ENCODE peak calls at places on chromosomes 1 and 21, in seven cellular contexts. K, E, I, Z, O, D and H are unnamed samples.

GRCh38 chr1:2376931-2377672 is 14.3 kb downstream of the MORN1 start:
- DNase-seq in K (no peak), E (no peak), I (no peak), Z (no peak), O (no peak), D (no peak), H (no peak)

GRCh38 chr1:206635983-206636354 is 633 bp downstream of the DYRK3 start:
- DNase-seq in K (no peak), E (no peak), I (no peak), Z (no peak), O (no peak), D (no peak), H (no peak)

GRCh38 chr1:182259229-182259872 is 132.2 kb downstream of the GLUL start:
- DNase-seq in K (peak; percentile 54), E (peak; percentile 66), I (no peak), Z (no peak), O (no peak), D (no peak), H (no peak)

GRCh38 chr1:172287207-172287606 is 133.3 kb upstream of the C1orf105 start:
- DNase-seq in K (no peak), E (no peak), I (no peak), Z (no peak), O (no peak), D (no peak), H (no peak)

GRCh38 chr1:29412591-29412990 is 176.3 kb downstream of the PTPRU start:
- DNase-seq in K (no peak), E (no peak), I (peak; percentile 27), Z (no peak), O (no peak), D (no peak), H (no peak)

GRCh38 chr1:181028241-181029014 is 5.4 kb upstream of the MR1 start:
- DNase-seq in K (no peak), E (no peak), I (no peak), Z (no peak), O (no peak), D (no peak), H (no peak)

GRCh38 chr1:239189998-239190512 is 196.3 kb upstream of the CHRM3 start:
- DNase-seq in K (no peak), E (no peak), I (no peak), Z (no peak), O (no peak), D (no peak), H (no peak)

GRCh38 chr1:182268659-182269058 is 122.9 kb downstream of the GLUL start:
- DNase-seq in K (no peak), E (no peak), I (no peak), Z (no peak), O (no peak), D (no peak), H (no peak)

GRCh38 chr1:206465951-206466350 is 4.3 kb upstream of the IKBKE start:
- DNase-seq in K (no peak), E (no peak), I (no peak), Z (no peak), O (no peak), D (no peak), H (no peak)

GRCh38 chr1:221166162-221166500 is 286.9 kb downstream of the HLX start:
- DNase-seq in K (no peak), E (no peak), I (no peak), Z (no peak), O (no peak), D (peak; percentile 19), H (no peak)
- TF ChIP-seq TAF1 in K (no peak), E (no peak), I (no peak), Z (no peak), O (no peak), D (no peak), H (no peak)

GRCh38 chr1:158552296-158552695 is 1.9 kb downstream of the OR6Y1 start:
- DNase-seq in K (no peak), E (no peak), I (no peak), Z (no peak), O (no peak), D (no peak), H (no peak)

GRCh38 chr1:158547533-158547932 is 6.7 kb downstream of the OR6Y1 start:
- DNase-seq in K (no peak), E (no peak), I (no peak), Z (no peak), O (no peak), D (no peak), H (no peak)
- TF ChIP-seq TAF1 in K (no peak), E (no peak), I (no peak), Z (no peak), O (no peak), D (no peak), H (no peak)

DNA sequence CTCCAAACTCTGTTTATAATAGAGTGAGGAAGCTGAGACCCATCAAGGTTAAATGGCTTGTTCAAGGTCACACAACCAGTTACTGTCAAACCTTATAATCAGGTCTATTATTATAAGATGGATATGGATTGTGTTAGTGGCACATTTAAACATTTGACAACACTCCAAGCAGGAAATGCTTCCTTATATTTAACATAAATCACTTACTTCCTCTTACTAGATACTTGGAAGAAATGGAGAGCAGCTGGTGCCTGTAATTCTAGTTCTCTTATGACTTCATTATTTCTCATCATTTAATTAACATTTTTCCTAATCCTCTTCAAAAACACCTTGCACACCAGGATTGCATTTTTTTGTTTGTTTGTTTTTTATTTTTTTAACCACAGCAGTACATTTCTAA is 117.1 kb downstream of the NEK7 start:
- DNase-seq in K (no peak), E (no peak), I (no peak), Z (no peak), O (no peak), D (no peak), H (no peak)
- TF ChIP-seq TAF1 in K (no peak), E (no peak), I (no peak), Z (no peak), O (no peak), D (no peak), H (no peak)

GRCh38 chr1:110783292-110783918 is 89.5 kb upstream of the CD53 start:
- DNase-seq in K (peak; percentile 74), E (no peak), I (peak; percentile 53), Z (peak; percentile 47), O (no peak), D (peak; percentile 64), H (no peak)
- TF ChIP-seq TAF1 in K (no peak), E (no peak), I (no peak), Z (no peak), O (no peak), D (no peak), H (no peak)

GRCh38 chr1:58466618-58467241 is 79.8 kb downstream of the OMA1 start:
- DNase-seq in K (no peak), E (no peak), I (no peak), Z (no peak), O (no peak), D (no peak), H (no peak)

GRCh38 chr1:58465176-58465575 is 81.3 kb downstream of the OMA1 start:
- DNase-seq in K (no peak), E (no peak), I (no peak), Z (no peak), O (no peak), D (no peak), H (no peak)

GRCh38 chr1:58468612-58469493 is 77.7 kb downstream of the OMA1 start:
- DNase-seq in K (no peak), E (no peak), I (no peak), Z (no peak), O (no peak), D (no peak), H (no peak)

GRCh38 chr1:58460469-58460868 is 86.1 kb downstream of the OMA1 start:
- DNase-seq in K (peak; percentile 27), E (no peak), I (no peak), Z (no peak), O (no peak), D (no peak), H (no peak)

GRCh38 chr1:58465825-58466617 is 80.5 kb downstream of the OMA1 start:
- DNase-seq in K (no peak), E (no peak), I (no peak), Z (no peak), O (no peak), D (no peak), H (no peak)
- TF ChIP-seq TAF1 in K (no peak), E (no peak), I (no peak), Z (no peak), O (no peak), D (no peak), H (no peak)

GRCh38 chr1:20732071-20732587 is 374 bp downstream of the SH2D5 start:
- DNase-seq in K (no peak), E (no peak), I (peak; percentile 88), Z (peak; percentile 25), O (peak; percentile 84), D (peak; percentile 96), H (peak; percentile 78)

GRCh38 chr1:20731057-20731991 is 1.2 kb downstream of the SH2D5 start:
- DNase-seq in K (no peak), E (no peak), I (peak; percentile 49), Z (no peak), O (no peak), D (peak; percentile 69), H (no peak)

GRCh38 chr1:20730690-20731056 is 1.8 kb downstream of the SH2D5 start:
- DNase-seq in K (no peak), E (no peak), I (peak; percentile 49), Z (no peak), O (no peak), D (peak; percentile 28), H (no peak)

GRCh38 chr1:20733361-20733975 is 965 bp upstream of the SH2D5 start:
- DNase-seq in K (no peak), E (no peak), I (no peak), Z (no peak), O (no peak), D (no peak), H (no peak)

GRCh38 chr1:20732588-20733360 is at the start of gene SH2D5:
- DNase-seq in K (peak; percentile 65), E (peak; percentile 50), I (peak; percentile 77), Z (peak; percentile 94), O (peak; percentile 62), D (peak; percentile 73), H (no peak)
- TF ChIP-seq TAF1 in K (no peak), E (no peak), I (no peak), Z (no peak), O (no peak), D (peak; percentile 46), H (no peak)

DNA sequence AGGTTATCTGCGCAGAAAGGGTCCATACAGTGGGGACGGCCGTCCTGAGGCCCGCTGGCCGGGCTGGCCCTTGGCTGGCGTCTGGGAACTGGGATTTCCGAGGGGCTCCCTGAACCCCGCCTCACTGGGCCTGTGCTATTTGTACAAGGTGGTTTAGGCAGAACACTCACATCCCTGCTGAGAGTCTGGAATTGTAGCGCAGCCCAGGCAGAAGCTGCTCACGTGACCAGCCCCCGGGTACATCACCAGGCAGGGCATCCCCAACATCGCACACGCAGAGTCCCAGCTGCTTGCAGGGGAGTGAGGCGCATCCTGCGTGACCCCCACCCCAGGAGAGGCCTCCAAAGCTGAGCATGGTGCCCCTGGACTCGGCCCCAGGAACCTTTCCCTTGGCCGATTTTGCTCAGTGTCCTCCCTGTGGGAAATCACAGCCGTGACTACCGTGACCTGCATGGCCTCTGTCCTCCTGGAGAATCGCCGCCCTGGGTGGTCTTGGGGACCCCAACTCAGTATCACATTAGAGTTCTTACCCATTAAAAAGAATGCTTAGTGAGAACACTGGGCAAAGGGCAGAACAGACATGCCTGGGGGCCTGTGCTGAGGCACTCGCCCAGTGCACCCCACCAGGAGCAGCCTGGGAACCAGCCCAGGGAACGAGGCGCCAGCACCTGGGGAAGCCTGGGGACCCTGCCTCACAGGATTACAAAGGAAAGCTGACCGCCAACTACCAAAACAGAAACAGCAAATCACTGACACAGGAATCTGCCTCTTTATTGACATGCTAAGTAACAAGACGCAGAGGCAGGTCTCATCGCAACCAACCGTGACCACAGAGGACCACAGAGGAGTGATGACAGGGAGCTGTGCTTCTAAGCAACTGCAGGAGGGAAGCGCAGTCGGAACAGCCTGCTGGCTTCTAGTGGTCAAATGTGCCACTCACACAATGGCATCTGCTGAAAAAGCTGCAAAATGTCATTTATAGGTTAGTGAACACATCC is 33.5 kb downstream of the UBE2G2 start:
- DNase-seq in K (no peak), E (no peak), I (no peak), Z (no peak), O (no peak), D (no peak), H (no peak)
- TF ChIP-seq TAF1 in K (no peak), E (no peak), I (no peak), Z (no peak), O (no peak), D (no peak), H (no peak)